ENCODE peak calls at places on chromosomes 6 and 20, in six cellular contexts. V is endothelial cell of umbilical vein, Q is suprapubic skin, B is K562, M is HepG2, S is GM23338. K is an unnamed sample. For H3K36me3, the result is how much of the 10 kb centered on the place peaks cover.

GRCh38 chr6:116144590-116144989 is 18.7 kb upstream of the COL10A1 start:
- DNase-seq in S (no peak), M (peak), Q (no peak), B (peak), V (no peak), K (no peak)

GRCh38 chr6:28943557-28944411 is 20.0 kb upstream of the TRIM27 start:
- DNase-seq in V (peak), Q (no peak), S (peak), B (peak), M (peak), K (peak)

GRCh38 chr6:143529095-143529494 is 17.6 kb upstream of the FUCA2 start:
- DNase-seq in S (peak), V (no peak), Q (no peak), B (no peak), M (no peak), K (no peak)

GRCh38 chr6:161079566-161080262 is 88.1 kb downstream of the MAP3K4 start:
- DNase-seq in V (no peak), Q (no peak), S (no peak), B (peak), M (no peak), K (no peak)

GRCh38 chr6:30647039-30647801 is at the start of gene C6orf136:
- DNase-seq in B (peak), M (peak), Q (peak), V (peak), S (peak), K (peak)

GRCh38 chr20:54573838-54574237 is 98.4 kb downstream of the DOK5 start:
- DNase-seq in S (no peak), V (peak), M (no peak), Q (no peak), B (no peak), K (no peak)

GRCh38 chr6:16989382-16989781 is 112.5 kb upstream of the STMND1 start:
- DNase-seq in V (no peak), Q (no peak), S (no peak), B (no peak), M (no peak), K (no peak)

GRCh38 chr20:37042986-37043972 is 52.5 kb downstream of the RBL1 start:
- DNase-seq in Q (no peak), M (no peak), B (no peak), V (no peak), S (no peak), K (no peak)

GRCh38 chr6:138662474-138662873 is 111.1 kb upstream of the CCDC28A start:
- DNase-seq in M (peak), Q (no peak), B (no peak), V (no peak), S (no peak), K (no peak)

GRCh38 chr20:32252189-32252588 is 25.3 kb upstream of the KIF3B start:
- DNase-seq in V (no peak), M (no peak), B (no peak), Q (no peak), S (no peak), K (no peak)

GRCh38 chr6:753486-753885 is 60.5 kb upstream of the EXOC2 start:
- DNase-seq in V (no peak), B (no peak), M (no peak), S (no peak), Q (no peak), K (no peak)

GRCh38 chr6:42276008-42276890 is 58.6 kb upstream of the MRPS10 start:
- DNase-seq in M (no peak), Q (no peak), V (no peak), S (no peak), B (no peak), K (no peak)

GRCh38 chr6:12873706-12874105 is 157.1 kb downstream of the PHACTR1 start:
- DNase-seq in Q (no peak), V (no peak), M (no peak), B (no peak), S (no peak), K (no peak)

GRCh38 chr6:148867851-148868250 is 121.0 kb downstream of the UST start:
- DNase-seq in B (no peak), Q (no peak), V (no peak), M (no peak), S (no peak), K (no peak)

GRCh38 chr6:16316741-16317251 is 78.4 kb downstream of the GMPR start:
- DNase-seq in Q (no peak), B (peak), S (peak), V (peak), M (peak), K (no peak)

GRCh38 chr20:38804682-38805501 is 605 bp upstream of the PPP1R16B start:
- DNase-seq in Q (no peak), V (peak), M (no peak), B (peak), S (peak), K (no peak)

GRCh38 chr6:35024601-35025054 is 116.5 kb downstream of the TCP11 start:
- DNase-seq in B (peak), S (peak), V (peak), Q (no peak), M (peak), K (no peak)

GRCh38 chr20:5513975-5514516 is 197.3 kb upstream of the PROKR2 start:
- DNase-seq in S (no peak), Q (no peak), M (peak), B (no peak), V (no peak), K (no peak)

GRCh38 chr6:156336096-156336495 is 441.1 kb upstream of the ARID1B start:
- DNase-seq in S (no peak), Q (no peak), B (peak), V (no peak), M (peak), K (no peak)

GRCh38 chr6:101803146-101803545 is 409.6 kb downstream of the GRIK2 start:
- DNase-seq in M (no peak), Q (no peak), S (no peak), V (no peak), B (no peak), K (no peak)

GRCh38 chr6:101114703-101115102 is 233.6 kb upstream of the ASCC3 start:
- DNase-seq in S (peak), B (no peak), V (no peak), Q (no peak), M (peak), K (no peak)

GRCh38 chr6:82040405-82041221 is 206.9 kb downstream of the IBTK start:
- DNase-seq in B (peak), V (peak), M (peak), S (peak), Q (no peak), K (no peak)

GRCh38 chr6:147204060-147204785 is at the start of gene STXBP5:
- DNase-seq in S (peak), M (peak), V (peak), B (peak), Q (peak), K (peak)

GRCh38 chr6:147201885-147202515 is 2.2 kb upstream of the STXBP5 start:
- DNase-seq in B (peak), M (peak), S (peak), V (no peak), Q (no peak), K (no peak)

GRCh38 chr6:147200711-147201110 is 3.5 kb upstream of the STXBP5 start:
- DNase-seq in S (no peak), B (no peak), M (no peak), V (no peak), Q (no peak), K (no peak)

GRCh38 chr6:147203311-147204059 is 732 bp upstream of the STXBP5 start:
- DNase-seq in S (peak), M (peak), B (peak), V (peak), Q (peak), K (peak)

DNA sequence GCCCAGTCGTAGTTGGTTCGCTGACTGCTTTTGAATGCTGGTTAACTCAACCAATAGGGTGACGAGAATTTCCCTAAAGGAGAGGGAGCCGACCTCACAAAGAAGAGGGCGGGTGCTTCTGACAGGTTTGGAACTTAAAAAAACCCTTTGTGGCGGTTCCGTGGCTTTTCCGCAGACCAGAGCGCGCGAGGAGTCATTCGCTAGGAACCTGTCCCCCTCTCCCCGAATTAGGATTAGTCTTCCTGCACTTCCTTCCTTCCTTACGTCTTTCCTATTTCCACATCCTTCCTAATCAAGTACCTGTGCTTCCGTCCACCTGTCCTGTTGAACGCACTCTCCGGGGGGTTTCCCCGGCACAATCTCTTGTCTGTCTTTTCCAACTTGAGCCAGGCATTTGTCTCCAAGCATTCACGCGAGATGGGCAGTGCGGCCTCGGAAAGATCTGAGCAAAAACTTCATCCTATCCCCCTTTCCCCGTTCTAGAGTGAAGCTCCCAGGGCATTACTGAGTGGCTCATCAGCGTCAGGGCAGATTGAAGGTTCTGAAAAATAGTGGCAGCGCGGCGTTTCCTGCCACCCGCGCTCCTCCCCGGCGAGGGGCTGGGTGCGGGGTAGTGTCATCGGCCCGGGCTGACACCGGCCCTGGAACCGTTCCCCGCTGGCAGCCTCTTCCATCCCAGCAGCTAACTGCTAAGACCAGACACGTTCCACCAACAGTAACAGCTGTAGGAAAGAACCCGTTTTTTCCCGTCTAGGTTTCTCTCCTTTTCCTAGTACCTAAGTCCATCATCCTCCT is 1.5 kb upstream of the STXBP5 start:
- DNase-seq in M (peak), Q (peak), B (peak), V (peak), S (peak), K (peak)
- TF ChIP-seq POLR2AphosphoS5 in M (peak), Q (peak), B (peak), V (peak), S (peak), K (peak)

GRCh38 chr20:14561733-14562132 is 224.3 kb upstream of the FLRT3 start:
- DNase-seq in S (no peak), M (no peak), V (no peak), B (no peak), Q (no peak), K (no peak)
- TF ChIP-seq CTCF in S (no peak), M (no peak), V (no peak), B (no peak), Q (no peak), K (no peak)

GRCh38 chr20:35007891-35008290 is 52.2 kb downstream of the MYH7B start:
- DNase-seq in M (no peak), V (no peak), Q (peak), B (no peak), S (no peak), K (no peak)

GRCh38 chr20:35007413-35007812 is 51.7 kb downstream of the MYH7B start:
- DNase-seq in B (no peak), S (no peak), V (no peak), M (no peak), Q (no peak), K (no peak)

GRCh38 chr20:35006009-35006408 is 50.3 kb downstream of the MYH7B start:
- DNase-seq in S (no peak), V (no peak), M (no peak), B (no peak), Q (peak), K (no peak)

GRCh38 chr20:35005463-35005961 is 49.8 kb downstream of the MYH7B start:
- DNase-seq in M (no peak), Q (no peak), S (no peak), V (no peak), B (no peak), K (peak)

DNA sequence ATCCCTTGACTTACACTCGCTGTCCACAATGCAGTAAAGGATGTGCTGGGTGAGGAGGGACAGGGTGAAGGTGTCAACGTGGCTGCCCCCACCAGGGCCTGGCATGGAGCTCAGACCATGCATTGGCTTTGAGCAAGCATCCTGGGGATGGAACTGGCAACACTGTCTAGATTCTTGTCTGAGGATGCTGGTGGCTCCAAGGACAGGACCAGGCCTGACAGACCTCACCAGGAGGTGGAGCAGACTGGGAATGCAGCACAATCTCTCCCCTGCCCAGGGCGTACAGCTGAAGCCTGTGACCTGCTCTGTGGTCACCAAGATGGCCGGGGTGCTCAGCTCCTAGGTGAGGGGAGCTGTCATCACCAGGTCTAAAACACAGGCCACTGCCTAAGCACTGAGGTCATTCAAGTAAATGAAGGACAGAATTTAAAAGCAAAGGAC is 50.9 kb downstream of the MYH7B start:
- DNase-seq in Q (peak), S (no peak), V (no peak), B (no peak), M (no peak), K (no peak)
- H3K36me3 ChIP-seq in Q (half or more), S (under half), V (under half), B (half or more), M (half or more), K (under half)

GRCh38 chr6:32972353-32973143 is 4.2 kb downstream of the BRD2 start:
- DNase-seq in B (peak), S (peak), V (no peak), M (no peak), Q (no peak), K (no peak)
- TF ChIP-seq POLR2AphosphoS5 in B (no peak), S (peak), V (no peak), M (no peak), Q (peak), K (no peak)

GRCh38 chr6:4478098-4478497 is 298.1 kb upstream of the CDYL start:
- DNase-seq in B (peak), Q (no peak), M (no peak), V (no peak), S (no peak), K (no peak)
- TF ChIP-seq CTCF in B (no peak), Q (no peak), M (no peak), V (no peak), S (no peak), K (no peak)

GRCh38 chr6:99412065-99412464 is 13.0 kb downstream of the PNISR start:
- DNase-seq in B (no peak), Q (no peak), M (no peak), V (no peak), S (no peak), K (no peak)
- H3K36me3 ChIP-seq in B (half or more), Q (under half), M (half or more), V (under half), S (under half), K (under half)

GRCh38 chr6:20404641-20405032 is 3.0 kb downstream of the E2F3 start:
- DNase-seq in S (peak), M (peak), V (peak), Q (no peak), B (peak), K (no peak)
- TF ChIP-seq POLR2AphosphoS5 in S (no peak), M (no peak), V (no peak), Q (no peak), B (peak), K (no peak)

DNA sequence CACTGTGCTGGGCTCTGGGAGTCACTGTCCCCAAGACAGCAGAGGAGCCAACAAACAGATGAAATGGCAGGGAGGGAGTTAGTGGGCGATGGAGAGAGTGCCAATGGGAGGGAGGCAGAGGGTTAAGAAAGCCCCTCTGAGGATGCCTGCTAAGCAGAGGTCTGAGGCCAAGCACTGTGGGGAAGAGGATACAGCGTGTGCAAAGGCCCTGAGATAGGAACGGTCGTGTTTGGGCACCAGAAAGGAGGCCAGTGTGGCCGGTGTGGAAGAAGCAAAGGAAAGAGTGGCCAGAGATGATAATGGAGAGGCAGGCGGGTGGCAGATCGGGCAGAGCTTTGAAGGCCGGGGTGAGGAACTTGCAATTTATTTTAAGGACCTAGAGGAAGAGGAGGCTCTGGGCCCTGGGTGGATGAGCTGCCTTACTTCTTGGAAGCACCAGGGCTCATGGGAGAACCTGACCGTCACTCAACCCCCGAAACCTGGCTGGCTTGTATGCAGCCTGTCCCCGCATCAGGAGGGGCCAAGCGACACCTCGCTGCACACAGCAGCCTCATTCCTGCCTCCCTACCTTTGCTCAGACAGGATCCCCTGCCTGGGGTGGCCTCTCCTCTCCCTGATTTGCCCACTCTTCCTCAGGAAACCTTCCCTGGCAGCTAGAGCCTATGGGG is 73.0 kb downstream of the KCNB1 start:
- DNase-seq in V (no peak), B (no peak), M (no peak), Q (no peak), S (no peak), K (no peak)
- TF ChIP-seq CTCF in V (no peak), B (no peak), M (no peak), Q (no peak), S (no peak), K (no peak)